ENCODE peak calls at places on chromosomes 2 and 18, in seven cellular contexts. H, C, Z, P, O, V and F are unnamed samples.
A peak's percentile ranks its signal among the peaks of the same experiment; 100 is the strongest.

GRCh38 chr2:74333175-74333574 is 10.0 kb downstream of the SLC4A5 start:
- DNase-seq in V (no peak), O (peak; percentile 19), C (no peak), Z (no peak), P (no peak), H (no peak), F (peak; percentile 24)

GRCh38 chr18:55034742-55035141 is 75.5 kb upstream of the CCDC68 start:
- DNase-seq in O (no peak), H (no peak), P (no peak), V (no peak), Z (no peak), C (no peak), F (no peak)

GRCh38 chr2:135311962-135312361 is 219.1 kb downstream of the ZRANB3 start:
- DNase-seq in P (no peak), V (no peak), O (no peak), C (no peak), H (no peak), Z (no peak), F (no peak)

GRCh38 chr2:174610243-174610995 is 12.8 kb upstream of the WIPF1 start:
- DNase-seq in H (no peak), C (no peak), V (no peak), P (no peak), Z (no peak), O (no peak), F (no peak)

GRCh38 chr18:76741346-76741745 is 81.0 kb upstream of the ZNF236 start:
- DNase-seq in P (no peak), C (no peak), V (no peak), Z (no peak), O (no peak), H (no peak), F (no peak)

GRCh38 chr18:79320216-79320615 is 75.5 kb upstream of the NFATC1 start:
- DNase-seq in P (no peak), Z (no peak), O (no peak), C (no peak), V (no peak), H (no peak), F (no peak)

GRCh38 chr2:230412846-230413245 is 3.2 kb upstream of the SP100 start:
- DNase-seq in C (no peak), V (no peak), H (no peak), O (no peak), P (no peak), Z (no peak), F (no peak)

GRCh38 chr2:44055664-44056063 is 59.9 kb upstream of the LRPPRC start:
- DNase-seq in O (no peak), V (no peak), P (no peak), H (no peak), C (no peak), Z (peak; percentile 13), F (no peak)

GRCh38 chr2:102301867-102302362 is 9.4 kb upstream of the IL1RL1 start:
- DNase-seq in H (no peak), O (peak; percentile 39), V (no peak), P (peak; percentile 47), Z (peak; percentile 14), C (no peak), F (peak; percentile 41)

GRCh38 chr2:86239326-86239725 is 40.1 kb downstream of the MRPL35 start:
- DNase-seq in O (no peak), C (no peak), P (no peak), Z (no peak), V (no peak), H (no peak), F (no peak)
- TF ChIP-seq POLR2AphosphoS5 in O (no peak), C (no peak), P (no peak), Z (no peak), V (no peak), H (no peak), F (no peak)

GRCh38 chr2:200713003-200713703 is 98.6 kb upstream of the BZW1 start:
- DNase-seq in P (peak; percentile 98), H (peak; percentile 50), O (peak; percentile 98), C (peak; percentile 93), V (peak; percentile 54), Z (peak; percentile 77), F (peak; percentile 90)
- TF ChIP-seq POLR2A in P (peak; percentile 98), H (peak; percentile 95), O (peak; percentile 84), C (no peak), V (peak; percentile 95), Z (peak; percentile 65), F (peak; percentile 86)

DNA sequence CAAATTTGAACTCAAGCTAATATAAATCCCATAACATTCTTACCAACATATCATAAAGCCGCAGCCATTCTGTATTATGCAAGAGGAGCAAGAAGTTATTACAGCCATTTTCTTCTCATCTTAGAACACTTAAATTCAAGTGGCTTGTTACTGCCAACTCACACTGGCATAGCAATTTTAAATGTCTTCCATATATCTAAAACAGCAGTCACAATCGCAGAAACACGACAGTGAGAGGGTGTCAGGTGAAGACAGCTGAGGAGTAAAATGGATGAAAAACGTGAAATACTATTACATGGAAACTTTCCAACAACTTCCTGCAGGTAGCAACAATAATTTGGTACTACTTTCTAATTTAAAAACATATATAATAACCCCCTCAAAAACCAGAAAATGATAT is 17.9 kb downstream of the PPP3R1 start:
- DNase-seq in V (no peak), P (no peak), C (no peak), H (no peak), O (no peak), Z (no peak), F (no peak)
- TF ChIP-seq POLR2AphosphoS5 in V (no peak), P (no peak), C (no peak), H (no peak), O (no peak), Z (no peak), F (no peak)

DNA sequence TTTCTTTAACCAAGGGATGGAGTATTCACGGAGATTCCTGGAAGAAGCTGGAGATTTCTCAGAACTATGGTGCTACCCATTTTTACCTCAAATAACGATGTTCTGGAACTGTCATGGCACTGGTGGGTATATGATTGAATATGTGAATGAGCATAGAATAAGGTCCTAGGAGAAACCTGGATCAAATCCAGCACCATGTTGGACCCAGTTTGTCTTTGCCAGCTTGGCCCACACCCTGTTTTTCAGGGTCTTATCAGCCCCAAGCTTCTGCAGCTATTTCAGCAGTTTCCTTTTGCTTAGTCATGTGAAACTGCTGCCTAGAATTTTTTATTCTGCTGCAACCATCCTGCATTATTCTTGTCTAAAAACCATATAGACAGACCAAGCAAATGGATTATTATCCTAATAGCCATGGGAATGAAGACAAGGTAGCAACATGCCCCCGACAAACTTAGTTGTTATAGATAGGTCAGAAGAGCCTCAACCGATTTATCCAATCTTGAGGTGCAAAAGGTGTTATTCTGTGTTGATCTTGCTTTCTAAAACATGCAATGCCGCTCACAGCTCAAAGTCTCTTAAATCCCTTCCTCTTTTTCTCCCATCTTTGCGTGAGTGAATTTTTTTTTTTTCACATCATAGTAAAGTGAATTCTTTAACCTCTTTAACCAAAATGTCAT is 133.6 kb downstream of the PRPF40A start:
- DNase-seq in H (no peak), Z (no peak), C (no peak), O (no peak), P (no peak), V (no peak), F (no peak)
- TF ChIP-seq POLR2A in H (no peak), Z (no peak), C (no peak), O (no peak), P (no peak), V (no peak), F (no peak)

DNA sequence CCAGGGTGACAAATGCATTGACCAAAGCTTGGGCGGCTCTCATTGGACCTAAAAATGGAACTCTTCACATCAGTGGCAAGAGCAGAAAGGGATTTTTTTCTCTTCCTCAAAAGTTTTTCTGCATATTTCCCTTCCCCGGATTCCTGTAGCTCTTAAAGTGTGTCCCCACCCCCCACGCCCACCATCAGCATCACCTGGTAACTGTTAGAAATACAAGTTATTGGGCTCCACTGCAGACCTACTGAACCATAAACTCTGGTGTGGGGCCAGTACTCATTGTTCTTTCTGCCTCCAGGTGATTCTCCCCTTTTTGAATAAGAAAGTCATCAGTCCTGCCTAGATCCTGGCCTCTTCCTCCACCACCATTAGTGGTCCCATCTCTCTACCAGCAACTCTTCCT is 1.3 kb upstream of the MYO5B start:
- DNase-seq in C (no peak), H (no peak), O (no peak), Z (no peak), P (no peak), V (no peak), F (no peak)
- TF ChIP-seq POLR2AphosphoS5 in C (no peak), H (no peak), O (no peak), Z (no peak), P (no peak), V (no peak), F (no peak)